ENCODE peak calls at places on chromosomes 13 and 19, in seven cellular contexts. I is HFF-Myc, F is cardiac muscle cell, B is left ventricle myocardium inferior, C is RWPE1, N is H9, J is natural killer cell. L is an unnamed sample.

GRCh38 chr19:20964798-20965197 is 41.7 kb downstream of the ZNF85 start:
- DNase-seq in I (no peak), F (peak; percentile 6), B (no peak), C (no peak), N (peak; percentile 42), J (no peak), L (no peak)

GRCh38 chr13:50645092-50645491 is 198.4 kb downstream of the DLEU7 start:
- DNase-seq in I (no peak), F (no peak), B (no peak), C (peak; percentile 53), N (no peak), J (no peak), L (no peak)

GRCh38 chr19:35592226-35592625 is 6.3 kb downstream of the PMIS2 start:
- DNase-seq in I (no peak), F (peak; percentile 66), B (no peak), C (no peak), N (peak; percentile 64), J (no peak), L (no peak)

GRCh38 chr13:87403748-87404432 is 267.3 kb upstream of the SLITRK5 start:
- DNase-seq in I (no peak), F (no peak), B (no peak), C (no peak), N (no peak), J (no peak), L (no peak)

GRCh38 chr19:38806371-38806770 is 6.4 kb downstream of the LGALS4 start:
- DNase-seq in I (no peak), F (no peak), B (no peak), C (no peak), N (no peak), J (no peak), L (no peak)

GRCh38 chr13:32125221-32125621 is 93.6 kb downstream of the FRY start:
- DNase-seq in I (peak; percentile 60), F (no peak), B (no peak), C (no peak), N (no peak), J (no peak), L (no peak)

GRCh38 chr13:76016799-76017198 is 380.7 kb downstream of the LMO7 start:
- DNase-seq in I (peak; percentile 31), F (no peak), B (no peak), C (no peak), N (peak; percentile 55), J (no peak), L (no peak)

GRCh38 chr19:19615086-19615485 is 3.4 kb downstream of the PBX4 start:
- DNase-seq in I (no peak), F (no peak), B (no peak), C (no peak), N (no peak), J (peak; percentile 55), L (no peak)

GRCh38 chr19:4077800-4078683 is 11.3 kb upstream of the ZBTB7A start:
- DNase-seq in I (no peak), F (peak; percentile 28), B (peak; percentile 87), C (no peak), N (no peak), J (no peak), L (no peak)

GRCh38 chr13:39600766-39601165 is 2.2 kb downstream of the LHFPL6 start:
- DNase-seq in I (no peak), F (no peak), B (peak; percentile 60), C (no peak), N (peak; percentile 66), J (no peak), L (no peak)

GRCh38 chr19:2477141-2477710 is 1.3 kb downstream of the GADD45B start:
- DNase-seq in I (no peak), F (peak; percentile 49), B (peak; percentile 57), C (no peak), N (no peak), J (no peak), L (no peak)

GRCh38 chr13:40960721-40961120 is 58.4 kb downstream of the ELF1 start:
- DNase-seq in I (no peak), F (no peak), B (no peak), C (no peak), N (no peak), J (no peak), L (no peak)

GRCh38 chr13:53058077-53058660 is 29.6 kb downstream of the OLFM4 start:
- DNase-seq in I (no peak), F (no peak), B (no peak), C (no peak), N (no peak), J (no peak), L (no peak)

GRCh38 chr13:113064534-113065405 is 40.8 kb upstream of the F7 start:
- DNase-seq in I (no peak), F (no peak), B (no peak), C (peak; percentile 41), N (no peak), J (no peak), L (no peak)

GRCh38 chr19:48830965-48831364 is 5.3 kb downstream of the HSD17B14 start:
- DNase-seq in I (no peak), F (no peak), B (no peak), C (no peak), N (no peak), J (no peak), L (no peak)

GRCh38 chr19:14843587-14843986 is 5.1 kb downstream of the OR7A10 start:
- DNase-seq in I (no peak), F (no peak), B (no peak), C (no peak), N (no peak), J (no peak), L (no peak)

GRCh38 chr13:51501592-51502205 is 48.9 kb upstream of the INTS6 start:
- DNase-seq in I (no peak), F (no peak), B (no peak), C (no peak), N (no peak), J (no peak), L (no peak)

GRCh38 chr19:21158523-21159135 is 16.8 kb downstream of the ZNF431 start:
- DNase-seq in I (no peak), F (no peak), B (no peak), C (no peak), N (no peak), J (no peak), L (no peak)

GRCh38 chr19:55358943-55359908 is 3.8 kb downstream of the GARIN5B start:
- DNase-seq in I (no peak), F (no peak), B (no peak), C (no peak), N (no peak), J (no peak), L (no peak)

GRCh38 chr19:40443930-40444180 is 280 bp downstream of the SERTAD3 start:
- DNase-seq in I (no peak), F (no peak), B (no peak), C (peak; percentile 25), N (no peak), J (no peak), L (no peak)

DNA sequence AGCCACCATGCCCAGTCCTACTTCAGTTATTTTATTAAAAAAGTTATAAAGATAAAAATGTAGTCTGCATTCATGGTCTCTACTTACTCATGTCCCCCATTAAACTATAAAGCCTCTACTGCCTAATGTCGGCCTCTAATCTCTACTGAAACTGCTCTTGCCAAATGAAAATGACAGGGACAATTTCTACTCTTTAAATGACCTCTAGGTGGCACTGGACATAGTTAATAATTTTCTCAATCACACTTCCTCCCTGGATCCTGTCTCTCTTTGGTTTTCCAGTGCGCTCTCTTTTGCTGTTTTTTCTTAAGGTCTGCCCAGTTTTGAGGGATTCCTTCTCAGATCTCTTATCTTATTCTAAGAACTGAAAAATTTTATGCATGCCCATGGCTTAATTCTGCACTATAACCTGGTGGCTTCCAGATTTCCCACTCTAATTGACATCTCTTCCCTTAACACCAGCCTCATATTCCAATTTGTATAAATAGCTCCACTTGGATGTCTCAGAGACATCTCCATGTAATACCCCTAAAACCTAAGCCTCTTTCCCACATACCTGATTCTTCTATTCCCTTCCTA is 54.3 kb downstream of the MTMR6 start:
- DNase-seq in I (peak; percentile 9), F (peak; percentile 51), B (no peak), C (peak; percentile 30), N (no peak), J (no peak), L (no peak)
- TF ChIP-seq CTCF in I (peak; percentile 44), F (peak; percentile 47), B (peak; percentile 65), C (peak; percentile 61), N (peak; percentile 71), J (peak; percentile 64), L (peak; percentile 35)

GRCh38 chr13:21670006-21670882 is 629 bp upstream of the FGF9 start:
- DNase-seq in I (no peak), F (peak; percentile 83), B (peak; percentile 53), C (peak; percentile 40), N (peak; percentile 72), J (peak; percentile 48), L (no peak)
- TF ChIP-seq CTCF in I (no peak), F (peak; percentile 21), B (no peak), C (peak; percentile 44), N (no peak), J (no peak), L (peak; percentile 19)

GRCh38 chr13:44605275-44605674 is 29.1 kb upstream of the TSC22D1 start:
- DNase-seq in I (no peak), F (no peak), B (no peak), C (no peak), N (no peak), J (no peak), L (peak; percentile 27)

GRCh38 chr13:44605711-44606110 is 29.6 kb upstream of the TSC22D1 start:
- DNase-seq in I (no peak), F (no peak), B (no peak), C (no peak), N (no peak), J (no peak), L (peak; percentile 35)

DNA sequence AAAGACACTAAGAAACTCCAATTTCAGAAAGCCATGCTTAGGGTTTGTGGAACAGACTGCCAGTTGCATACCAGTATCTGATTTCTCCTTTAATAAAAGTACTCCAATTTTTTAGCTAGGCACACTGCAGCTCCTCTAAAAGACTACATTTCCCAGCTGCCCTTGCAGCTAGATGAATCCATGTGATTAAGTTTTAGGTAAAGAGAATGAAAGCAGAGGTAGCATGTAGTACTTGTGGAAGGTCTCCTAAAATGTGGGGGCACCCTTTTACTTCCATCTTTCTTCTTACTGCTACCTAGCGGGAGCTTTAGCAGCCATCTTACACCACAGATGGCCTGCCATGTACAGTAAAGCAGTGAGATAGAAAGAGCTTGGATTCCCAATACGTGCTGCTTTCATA is 33.0 kb upstream of the TSC22D1 start:
- DNase-seq in I (no peak), F (no peak), B (no peak), C (no peak), N (no peak), J (no peak), L (no peak)
- TF ChIP-seq CTCF in I (no peak), F (no peak), B (no peak), C (no peak), N (no peak), J (no peak), L (no peak)

GRCh38 chr13:66492479-66492878 is 737.7 kb downstream of the PCDH9 start:
- DNase-seq in I (no peak), F (peak; percentile 38), B (no peak), C (no peak), N (peak; percentile 37), J (no peak), L (no peak)
- TF ChIP-seq CTCF in I (no peak), F (no peak), B (peak; percentile 41), C (no peak), N (peak; percentile 69), J (no peak), L (no peak)